ENCODE peak calls at places on chromosomes 6 and 20, in nine cellular contexts. J is A549, I is IMR-90, P is GM12865, E is cardiac fibroblast, A is AG04450, T is astrocyte, F is bronchial epithelial cell, C is tibial nerve. S is an unnamed sample.

GRCh38 chr6:44064089-44064947 is 62.9 kb downstream of the MRPL14 start:
- DNase-seq in F (peak), J (peak), E (peak), I (peak), P (peak), C (no peak), T (peak), A (peak), S (peak)

GRCh38 chr20:18272451-18272850 is 15.9 kb upstream of the ZNF133 start:
- DNase-seq in T (no peak), A (no peak), C (peak), E (peak), J (peak), F (peak), I (no peak), P (no peak), S (peak)

GRCh38 chr6:137550527-137550926 is 56.3 kb upstream of the OLIG3 start:
- DNase-seq in T (no peak), J (no peak), A (no peak), P (no peak), E (no peak), C (no peak), I (no peak), F (no peak), S (no peak)

GRCh38 chr6:411402-412145 is 20.0 kb downstream of the IRF4 start:
- DNase-seq in A (no peak), J (no peak), T (no peak), E (no peak), F (peak), C (no peak), P (peak), I (no peak), S (no peak)

GRCh38 chr6:87116922-87117321 is 22.0 kb upstream of the CGA start:
- DNase-seq in E (no peak), A (no peak), T (no peak), J (no peak), F (no peak), C (no peak), I (no peak), P (no peak), S (no peak)

GRCh38 chr6:138833819-138834539 is 38.1 kb downstream of the ECT2L start:
- DNase-seq in F (no peak), I (no peak), A (no peak), J (no peak), E (peak), P (no peak), C (no peak), T (peak), S (peak)

GRCh38 chr6:137873273-137873762 is 6.3 kb downstream of the TNFAIP3 start:
- DNase-seq in F (peak), A (peak), I (peak), C (peak), J (peak), T (peak), P (peak), E (peak), S (peak)

GRCh38 chr20:32527447-32528055 is 57.6 kb downstream of the NOL4L start:
- DNase-seq in P (no peak), T (no peak), J (no peak), F (no peak), E (no peak), C (no peak), A (no peak), I (no peak), S (no peak)

GRCh38 chr20:59120491-59120890 is 43.1 kb upstream of the ZNF831 start:
- DNase-seq in J (no peak), E (no peak), A (no peak), F (no peak), I (no peak), C (no peak), T (no peak), P (peak), S (no peak)

GRCh38 chr20:63940071-63940471 is 16.1 kb downstream of the UCKL1 start:
- DNase-seq in I (no peak), F (no peak), C (no peak), P (no peak), E (no peak), J (no peak), A (no peak), T (no peak), S (no peak)

GRCh38 chr20:63935447-63935846 is 20.8 kb downstream of the UCKL1 start:
- DNase-seq in P (no peak), F (no peak), T (no peak), E (no peak), C (no peak), I (no peak), A (no peak), J (no peak), S (no peak)

GRCh38 chr20:63939061-63939935 is 16.9 kb downstream of the UCKL1 start:
- DNase-seq in E (no peak), A (no peak), P (no peak), J (no peak), C (no peak), I (no peak), T (no peak), F (no peak), S (no peak)

GRCh38 chr20:63940472-63941266 is 15.5 kb downstream of the UCKL1 start:
- DNase-seq in A (no peak), F (no peak), I (no peak), C (no peak), P (no peak), J (no peak), T (no peak), E (no peak), S (no peak)

DNA sequence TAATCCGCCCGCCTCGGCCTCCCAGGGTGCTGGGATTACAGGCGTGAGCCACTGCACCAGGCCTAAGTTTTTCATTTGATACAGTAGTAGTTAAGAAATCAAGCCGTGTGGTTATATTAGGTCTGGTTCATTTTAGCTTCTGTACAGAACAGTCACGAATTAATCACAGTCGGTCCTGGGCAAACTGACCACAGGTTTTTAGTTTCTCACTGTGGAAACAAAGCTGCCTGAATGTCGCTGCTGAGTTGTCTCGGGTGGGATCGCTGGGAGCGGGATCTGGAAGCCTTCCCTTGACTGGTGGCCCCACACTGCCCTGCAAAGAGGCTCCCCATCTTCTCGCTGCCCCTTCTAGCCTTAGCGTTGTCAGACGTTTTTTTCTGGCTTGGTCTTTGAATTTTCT is 18.6 kb downstream of the UCKL1 start:
- DNase-seq in J (no peak), T (no peak), I (no peak), E (no peak), F (no peak), P (no peak), A (no peak), C (no peak), S (no peak)
- TF ChIP-seq CTCF in J (no peak), T (no peak), I (no peak), E (no peak), F (no peak), P (no peak), A (no peak), C (no peak), S (no peak)

GRCh38 chr6:53273356-53273755 is 75.4 kb downstream of the ELOVL5 start:
- DNase-seq in I (no peak), F (no peak), C (no peak), P (no peak), A (no peak), J (no peak), E (no peak), T (no peak), S (no peak)
- TF ChIP-seq CTCF in I (no peak), F (no peak), C (no peak), P (no peak), A (peak), J (no peak), E (peak), T (no peak), S (no peak)

GRCh38 chr6:152874267-152874666 is 108.6 kb downstream of the FBXO5 start:
- DNase-seq in I (no peak), P (no peak), F (no peak), E (no peak), J (no peak), A (no peak), C (no peak), T (no peak), S (no peak)

GRCh38 chr6:152879681-152880080 is 103.2 kb downstream of the FBXO5 start:
- DNase-seq in A (no peak), F (no peak), P (no peak), T (no peak), I (no peak), C (no peak), J (no peak), E (no peak), S (no peak)

DNA sequence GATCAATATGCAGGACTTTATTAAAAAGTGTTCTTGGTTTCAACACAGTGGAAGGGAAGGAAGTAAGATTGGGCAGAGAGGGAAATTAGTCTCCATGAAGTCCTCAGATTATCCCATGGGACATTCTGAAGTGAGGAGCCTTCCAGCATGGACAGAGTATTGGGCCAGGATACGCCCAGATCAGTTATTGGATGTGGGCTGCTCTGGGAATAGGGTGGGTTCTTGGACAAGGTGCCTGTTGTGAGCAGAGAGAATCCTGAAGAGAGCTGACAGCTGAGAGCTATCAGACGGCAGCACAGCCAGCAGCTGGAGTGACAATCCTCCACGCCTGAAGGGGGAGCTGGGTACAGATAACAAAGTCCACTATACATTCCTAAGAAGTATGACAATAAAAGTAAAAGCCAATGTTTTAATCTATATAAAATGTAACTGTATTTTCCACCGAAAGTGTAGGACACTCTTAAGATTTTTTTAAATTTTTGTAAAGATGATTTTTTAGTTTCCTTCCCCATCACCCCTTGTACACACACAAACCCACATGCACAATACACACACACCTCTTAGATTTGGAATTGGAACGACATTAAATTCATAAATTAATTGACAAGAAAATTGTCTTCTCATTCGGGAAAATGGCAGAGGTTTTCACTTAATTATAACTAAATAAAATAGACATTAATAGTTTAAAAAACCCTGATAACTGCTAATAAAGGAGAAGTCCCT is 107.8 kb downstream of the FBXO5 start:
- DNase-seq in T (no peak), F (no peak), J (no peak), E (no peak), C (no peak), A (no peak), P (no peak), I (no peak), S (no peak)
- TF ChIP-seq CTCF in T (no peak), F (no peak), J (no peak), E (no peak), C (no peak), A (no peak), P (no peak), I (no peak), S (no peak)

GRCh38 chr6:69985180-69985579 is 118.8 kb downstream of the COL19A1 start:
- DNase-seq in P (peak), I (no peak), C (no peak), E (peak), F (peak), J (no peak), A (no peak), T (no peak), S (peak)
- TF ChIP-seq CTCF in P (no peak), I (no peak), C (no peak), E (no peak), F (no peak), J (no peak), A (no peak), T (no peak), S (no peak)